ENCODE peak calls at places on chromosomes 2 and 18, in four cellular contexts. One of them, this sample, is unnamed.

GRCh38 chr2:236968101-236968886 is 117.4 kb upstream of the COPS8 start:
- DNase-seq in neural progenitor cell: no peak
- DNase-seq in trophoblast cell: no peak
- DNase-seq in H9: no peak
- DNase-seq in this sample: no peak

GRCh38 chr2:226483745-226484619 is 315.6 kb downstream of the IRS1 start:
- DNase-seq in neural progenitor cell: peak
- DNase-seq in trophoblast cell: no peak
- DNase-seq in H9: peak
- DNase-seq in this sample: no peak

GRCh38 chr2:31429759-31430438 is 15.4 kb upstream of the XDH start:
- DNase-seq in neural progenitor cell: no peak
- DNase-seq in trophoblast cell: no peak
- DNase-seq in H9: no peak
- DNase-seq in this sample: no peak

GRCh38 chr2:162072181-162072702 is 1.8 kb downstream of the DPP4 start:
- DNase-seq in neural progenitor cell: no peak
- DNase-seq in trophoblast cell: peak
- DNase-seq in H9: no peak
- DNase-seq in this sample: no peak

GRCh38 chr2:199928626-199929025 is 17.5 kb downstream of the C2orf69 start:
- DNase-seq in neural progenitor cell: no peak
- DNase-seq in trophoblast cell: no peak
- DNase-seq in H9: no peak
- DNase-seq in this sample: no peak

GRCh38 chr18:6397931-6398566 is 16.7 kb downstream of the L3MBTL4 start:
- DNase-seq in neural progenitor cell: no peak
- DNase-seq in trophoblast cell: no peak
- DNase-seq in H9: no peak
- DNase-seq in this sample: no peak

GRCh38 chr18:12429556-12429955 is 21.8 kb downstream of the PRELID3A start:
- DNase-seq in neural progenitor cell: no peak
- DNase-seq in trophoblast cell: no peak
- DNase-seq in H9: no peak
- DNase-seq in this sample: no peak

GRCh38 chr18:80035997-80036396 is 1.8 kb downstream of the RBFA start:
- DNase-seq in neural progenitor cell: no peak
- DNase-seq in trophoblast cell: no peak
- DNase-seq in H9: no peak
- DNase-seq in this sample: no peak

GRCh38 chr18:79938196-79938595 is 13.3 kb downstream of the SLC66A2 start:
- DNase-seq in neural progenitor cell: no peak
- DNase-seq in trophoblast cell: no peak
- DNase-seq in H9: peak
- DNase-seq in this sample: no peak

GRCh38 chr2:174300114-174300513 is 34.6 kb upstream of the SP9 start:
- DNase-seq in neural progenitor cell: no peak
- DNase-seq in trophoblast cell: peak
- DNase-seq in H9: no peak
- DNase-seq in this sample: peak

GRCh38 chr18:4319738-4320677 is 135.1 kb downstream of the DLGAP1 start:
- DNase-seq in neural progenitor cell: no peak
- DNase-seq in trophoblast cell: no peak
- DNase-seq in H9: no peak
- DNase-seq in this sample: no peak

GRCh38 chr2:108934151-108934550 is 54.9 kb downstream of the EDAR start:
- DNase-seq in neural progenitor cell: no peak
- DNase-seq in trophoblast cell: no peak
- DNase-seq in H9: no peak
- DNase-seq in this sample: no peak

GRCh38 chr2:44084850-44085249 is 83.8 kb upstream of the PPM1B start:
- DNase-seq in neural progenitor cell: no peak
- DNase-seq in trophoblast cell: no peak
- DNase-seq in H9: no peak
- DNase-seq in this sample: no peak

GRCh38 chr2:189466656-189467055 is 25.4 kb downstream of the WDR75 start:
- DNase-seq in neural progenitor cell: peak
- DNase-seq in trophoblast cell: no peak
- DNase-seq in H9: no peak
- DNase-seq in this sample: peak

GRCh38 chr2:60849165-60849564 is 32.2 kb upstream of the REL start:
- DNase-seq in neural progenitor cell: no peak
- DNase-seq in trophoblast cell: no peak
- DNase-seq in H9: no peak
- DNase-seq in this sample: no peak

GRCh38 chr2:197107291-197108269 is 181.1 kb upstream of the PGAP1 start:
- DNase-seq in neural progenitor cell: no peak
- DNase-seq in trophoblast cell: peak
- DNase-seq in H9: no peak
- DNase-seq in this sample: no peak

GRCh38 chr2:96868555-96869280 is 1.2 kb downstream of the SEMA4C start:
- DNase-seq in neural progenitor cell: peak
- DNase-seq in trophoblast cell: no peak
- DNase-seq in H9: peak
- DNase-seq in this sample: peak

GRCh38 chr18:9606039-9606438 is 8.3 kb downstream of the PPP4R1 start:
- DNase-seq in neural progenitor cell: no peak
- DNase-seq in trophoblast cell: no peak
- DNase-seq in H9: no peak
- DNase-seq in this sample: no peak

GRCh38 chr2:235300368-235301201 is 193.3 kb upstream of the AGAP1 start:
- DNase-seq in neural progenitor cell: no peak
- DNase-seq in trophoblast cell: no peak
- DNase-seq in H9: no peak
- DNase-seq in this sample: no peak

GRCh38 chr18:72867721-72868665 is at the start of gene NETO1:
- DNase-seq in neural progenitor cell: peak
- DNase-seq in trophoblast cell: no peak
- DNase-seq in H9: peak
- DNase-seq in this sample: no peak

GRCh38 chr2:112885503-112885897 is 25.5 kb upstream of the IL37 start:
- DNase-seq in neural progenitor cell: no peak
- DNase-seq in trophoblast cell: no peak
- DNase-seq in H9: no peak
- DNase-seq in this sample: no peak

GRCh38 chr2:17813742-17814458 is 2.4 kb upstream of the MSGN1 start:
- DNase-seq in neural progenitor cell: no peak
- DNase-seq in trophoblast cell: no peak
- DNase-seq in H9: no peak
- DNase-seq in this sample: peak

GRCh38 chr2:240589850-240590525 is 3.5 kb downstream of the CAPN10 start:
- DNase-seq in neural progenitor cell: no peak
- DNase-seq in trophoblast cell: no peak
- DNase-seq in H9: no peak
- DNase-seq in this sample: no peak

GRCh38 chr2:202171246-202171833 is 67.1 kb downstream of the SUMO1 start:
- DNase-seq in neural progenitor cell: peak
- DNase-seq in trophoblast cell: no peak
- DNase-seq in H9: peak
- DNase-seq in this sample: no peak

GRCh38 chr2:32632089-32632488 is 4.2 kb downstream of the TTC27 start:
- DNase-seq in neural progenitor cell: no peak
- DNase-seq in trophoblast cell: no peak
- DNase-seq in H9: no peak
- DNase-seq in this sample: no peak

GRCh38 chr2:121480826-121481225 is 49.9 kb upstream of the RNU4ATAC start:
- DNase-seq in neural progenitor cell: no peak
- DNase-seq in trophoblast cell: no peak
- DNase-seq in H9: no peak
- DNase-seq in this sample: no peak

GRCh38 chr2:241842620-241843211 is 16.0 kb downstream of the PDCD1 start:
- DNase-seq in neural progenitor cell: no peak
- DNase-seq in trophoblast cell: peak
- DNase-seq in H9: peak
- DNase-seq in this sample: no peak

GRCh38 chr18:76126327-76126726 is 368.7 kb downstream of the ZNF516 start:
- DNase-seq in neural progenitor cell: peak
- DNase-seq in trophoblast cell: no peak
- DNase-seq in H9: peak
- DNase-seq in this sample: no peak

GRCh38 chr2:19425419-19425818 is 67.0 kb upstream of the OSR1 start:
- DNase-seq in neural progenitor cell: no peak
- DNase-seq in trophoblast cell: no peak
- DNase-seq in H9: no peak
- DNase-seq in this sample: no peak

GRCh38 chr2:124973396-124973795 is 948.3 kb downstream of the CNTNAP5 start:
- DNase-seq in neural progenitor cell: no peak
- DNase-seq in trophoblast cell: no peak
- DNase-seq in H9: no peak
- DNase-seq in this sample: no peak

GRCh38 chr2:48433682-48434081 is 96.3 kb upstream of the STON1 start:
- DNase-seq in neural progenitor cell: no peak
- DNase-seq in trophoblast cell: no peak
- DNase-seq in H9: no peak
- DNase-seq in this sample: peak

GRCh38 chr2:59151805-59152204 is 910.7 kb upstream of the FANCL start:
- DNase-seq in neural progenitor cell: no peak
- DNase-seq in trophoblast cell: no peak
- DNase-seq in H9: no peak
- DNase-seq in this sample: no peak

GRCh38 chr2:198375073-198375430 is 570.7 kb downstream of the PLCL1 start:
- DNase-seq in neural progenitor cell: no peak
- DNase-seq in trophoblast cell: no peak
- DNase-seq in H9: no peak
- DNase-seq in this sample: no peak

GRCh38 chr2:101788565-101788964 is 91.1 kb downstream of the MAP4K4 start:
- DNase-seq in neural progenitor cell: no peak
- DNase-seq in trophoblast cell: no peak
- DNase-seq in H9: no peak
- DNase-seq in this sample: peak

DNA sequence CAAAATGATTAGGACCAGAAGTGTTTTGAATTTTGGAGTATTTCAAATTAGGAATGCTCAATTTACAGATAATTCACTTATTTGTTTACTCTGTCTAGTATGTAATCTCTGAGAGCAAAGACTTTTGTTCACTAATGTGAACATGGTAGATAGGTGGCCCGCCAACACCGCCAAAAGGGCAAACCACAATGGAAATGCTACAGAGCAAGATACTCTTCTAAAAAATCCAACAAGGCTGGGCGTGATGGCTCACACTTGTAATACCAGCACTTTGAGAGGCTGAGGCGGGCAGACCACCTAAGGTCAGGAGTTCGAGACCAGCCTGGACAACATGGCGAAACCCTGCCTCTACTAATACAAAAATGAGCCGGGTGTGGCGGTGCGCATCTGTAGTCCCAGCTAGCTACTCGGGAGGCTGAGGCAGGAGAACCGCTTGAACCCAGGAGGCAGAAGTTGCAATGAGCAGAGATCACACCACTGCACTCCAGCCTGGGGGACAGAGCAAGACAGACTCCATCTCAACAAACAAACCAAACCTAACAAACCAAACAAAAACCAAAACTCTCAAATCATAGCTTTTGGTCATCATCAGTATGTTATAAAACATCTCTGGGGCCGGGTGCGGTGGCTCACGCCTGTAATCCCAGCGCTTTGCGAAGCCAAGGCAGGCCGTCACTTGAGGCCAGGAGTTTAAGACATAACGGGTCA is 2.4 kb downstream of the CCT4 start:
- DNase-seq in neural progenitor cell: no peak
- DNase-seq in trophoblast cell: no peak
- DNase-seq in H9: no peak
- DNase-seq in this sample: no peak
- H3K9ac ChIP-seq in neural progenitor cell: peak
- H3K9ac ChIP-seq in trophoblast cell: no peak
- H3K9ac ChIP-seq in H9: no peak
- H3K9ac ChIP-seq in this sample: no peak

GRCh38 chr18:46334200-46334553 is 230.0 kb downstream of the HAUS1 start:
- DNase-seq in neural progenitor cell: no peak
- DNase-seq in trophoblast cell: no peak
- DNase-seq in H9: no peak
- DNase-seq in this sample: no peak

GRCh38 chr18:46332286-46332801 is 228.2 kb downstream of the HAUS1 start:
- DNase-seq in neural progenitor cell: no peak
- DNase-seq in trophoblast cell: no peak
- DNase-seq in H9: no peak
- DNase-seq in this sample: no peak

GRCh38 chr18:46335551-46336059 is 231.4 kb downstream of the HAUS1 start:
- DNase-seq in neural progenitor cell: peak
- DNase-seq in trophoblast cell: no peak
- DNase-seq in H9: peak
- DNase-seq in this sample: no peak

GRCh38 chr18:46332956-46333355 is 228.8 kb downstream of the HAUS1 start:
- DNase-seq in neural progenitor cell: peak
- DNase-seq in trophoblast cell: no peak
- DNase-seq in H9: no peak
- DNase-seq in this sample: no peak

GRCh38 chr18:46333371-46334199 is 229.4 kb downstream of the HAUS1 start:
- DNase-seq in neural progenitor cell: peak
- DNase-seq in trophoblast cell: no peak
- DNase-seq in H9: no peak
- DNase-seq in this sample: no peak
- H3K9ac ChIP-seq in neural progenitor cell: no peak
- H3K9ac ChIP-seq in trophoblast cell: no peak
- H3K9ac ChIP-seq in H9: no peak
- H3K9ac ChIP-seq in this sample: no peak

GRCh38 chr2:144707927-144708326 is 188.0 kb upstream of the ZEB2 start:
- DNase-seq in neural progenitor cell: no peak
- DNase-seq in trophoblast cell: peak
- DNase-seq in H9: no peak
- DNase-seq in this sample: no peak
- H3K9ac ChIP-seq in neural progenitor cell: no peak
- H3K9ac ChIP-seq in trophoblast cell: no peak
- H3K9ac ChIP-seq in H9: no peak
- H3K9ac ChIP-seq in this sample: no peak

GRCh38 chr2:64607381-64607780 is 46.3 kb downstream of the SERTAD2 start:
- DNase-seq in neural progenitor cell: no peak
- DNase-seq in trophoblast cell: no peak
- DNase-seq in H9: no peak
- DNase-seq in this sample: no peak
- H3K9ac ChIP-seq in neural progenitor cell: no peak
- H3K9ac ChIP-seq in trophoblast cell: no peak
- H3K9ac ChIP-seq in H9: no peak
- H3K9ac ChIP-seq in this sample: peak

This sample was measured in Karpas-422.